ENCODE peak calls at places on chromosomes 13 and 19, in ten cellular contexts. S is psoas muscle, Q is hepatocyte, R is brain microvascular endothelial cell, T is colonic mucosa, P is coronary artery, H is heart left ventricle, X is stomach, U is HCT116, Y is heart right ventricle. E is an unnamed sample.

GRCh38 chr13:104163866-104164630 is 1097.8 kb upstream of the SLC10A2 start:
- DNase-seq in Q (no peak), R (no peak), X (no peak), P (no peak), U (no peak), S (no peak), Y (no peak), T (no peak), H (no peak), E (no peak)

GRCh38 chr19:28655054-28655453 is 557.9 kb downstream of the UQCRFS1 start:
- DNase-seq in U (no peak), R (no peak), X (no peak), H (no peak), Y (no peak), Q (no peak), T (no peak), S (no peak), P (no peak), E (no peak)

GRCh38 chr13:73677041-73677589 is 457.1 kb downstream of the KLF12 start:
- DNase-seq in Q (peak), Y (no peak), P (no peak), R (peak), X (no peak), S (no peak), H (no peak), U (no peak), T (peak), E (peak)

GRCh38 chr13:50691682-50692263 is 151.7 kb downstream of the DLEU7 start:
- DNase-seq in X (no peak), R (peak), P (no peak), Q (no peak), S (no peak), Y (no peak), U (no peak), T (no peak), H (no peak), E (no peak)

GRCh38 chr13:20160346-20161274 is at the start of gene GJA3:
- DNase-seq in Q (peak), H (peak), Y (peak), S (no peak), U (no peak), T (no peak), P (no peak), X (no peak), R (no peak), E (peak)

GRCh38 chr13:36883829-36884228 is 36.2 kb downstream of the SMAD9 start:
- DNase-seq in U (no peak), S (no peak), X (no peak), Y (no peak), Q (no peak), P (no peak), H (no peak), T (no peak), R (no peak), E (no peak)

GRCh38 chr13:46345866-46346265 is 41.2 kb downstream of the RUBCNL start:
- DNase-seq in U (no peak), S (no peak), Y (no peak), T (no peak), R (no peak), Q (no peak), X (no peak), H (no peak), P (no peak), E (no peak)

GRCh38 chr13:75357576-75358295 is 124.2 kb downstream of the TBC1D4 start:
- DNase-seq in Y (no peak), U (peak), S (no peak), T (no peak), Q (peak), H (no peak), R (peak), X (no peak), P (no peak), E (peak)

GRCh38 chr13:28628250-28628649 is 30.7 kb upstream of the POMP start:
- DNase-seq in Y (no peak), S (no peak), R (no peak), T (no peak), Q (no peak), H (no peak), X (no peak), P (no peak), U (no peak), E (no peak)

GRCh38 chr19:53537523-53538377 is at the start of gene ZNF331:
- DNase-seq in S (peak), P (peak), X (peak), T (peak), Q (peak), Y (peak), R (peak), H (peak), U (no peak), E (peak)

GRCh38 chr19:18773682-18774081 is 17.4 kb downstream of the COMP start:
- DNase-seq in X (no peak), S (no peak), H (no peak), Y (no peak), R (no peak), U (no peak), Q (no peak), P (no peak), T (no peak), E (no peak)

GRCh38 chr19:41701401-41702075 is 6.9 kb upstream of the CEACAM5 start:
- DNase-seq in R (no peak), T (peak), X (peak), S (no peak), Y (no peak), Q (no peak), U (no peak), P (peak), H (no peak), E (no peak)

GRCh38 chr19:38697641-38698071 is 46.6 kb downstream of the CAPN12 start:
- DNase-seq in H (no peak), X (no peak), U (no peak), T (no peak), Y (no peak), P (no peak), R (no peak), Q (no peak), S (no peak), E (no peak)
- H3K27ac ChIP-seq in H (peak), X (peak), U (peak), T (no peak), Y (peak), P (peak), R (no peak), Q (peak), S (no peak), E (peak)

GRCh38 chr19:33982706-33983105 is 186.0 kb downstream of the KCTD15 start:
- DNase-seq in S (no peak), Y (no peak), H (no peak), X (no peak), U (no peak), R (no peak), P (no peak), T (no peak), Q (no peak), E (no peak)
- TF ChIP-seq CTCF in S (no peak), Y (no peak), H (no peak), X (no peak), U (no peak), R (no peak), P (no peak), T (no peak), Q (no peak), E (no peak)

GRCh38 chr19:11165486-11166030 is 10.0 kb upstream of the SPC24 start:
- DNase-seq in Y (no peak), Q (no peak), P (no peak), T (no peak), U (no peak), S (no peak), H (no peak), R (no peak), X (no peak), E (no peak)

GRCh38 chr19:11168568-11168967 is 13.0 kb upstream of the SPC24 start:
- DNase-seq in U (peak), T (no peak), R (peak), S (no peak), H (no peak), P (no peak), Q (no peak), Y (no peak), X (no peak), E (peak)

GRCh38 chr19:11164278-11164677 is 8.7 kb upstream of the SPC24 start:
- DNase-seq in R (no peak), S (no peak), H (no peak), P (no peak), U (no peak), T (no peak), Q (no peak), Y (no peak), X (no peak), E (no peak)

GRCh38 chr19:11166281-11167142 is 10.9 kb upstream of the SPC24 start:
- DNase-seq in T (no peak), S (peak), P (no peak), H (peak), R (no peak), U (no peak), X (no peak), Q (no peak), Y (no peak), E (no peak)

DNA sequence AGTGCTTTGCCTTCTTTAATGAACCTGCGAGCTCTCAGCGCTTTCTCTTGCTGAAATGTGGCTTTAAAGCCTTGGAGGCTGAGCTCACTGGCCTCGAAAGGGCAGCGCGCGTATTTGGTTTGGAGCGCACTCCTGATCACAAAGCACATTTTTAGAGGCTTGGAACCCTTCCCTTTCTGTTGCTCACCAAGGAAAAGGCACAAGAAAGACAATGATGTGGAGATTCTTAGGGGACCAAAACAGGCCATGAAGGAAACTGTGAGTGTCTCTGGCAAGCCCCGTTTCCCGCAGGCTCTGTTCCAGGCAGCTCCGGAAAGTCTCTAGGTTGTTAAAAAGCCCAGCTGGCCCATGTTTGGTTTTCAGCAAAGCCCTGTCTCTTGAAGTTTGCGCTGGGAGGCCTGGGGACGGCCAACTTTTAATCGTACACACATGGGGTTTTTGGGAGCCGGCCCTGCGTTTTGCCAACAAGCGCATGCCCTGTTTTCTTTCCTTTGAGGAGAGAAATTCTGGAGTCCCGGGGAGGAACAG is 9.4 kb upstream of the SPC24 start:
- DNase-seq in T (peak), H (peak), R (no peak), Y (peak), Q (peak), U (no peak), S (peak), X (peak), P (peak), E (no peak)
- H3K27ac ChIP-seq in T (peak), H (peak), R (no peak), Y (peak), Q (peak), U (no peak), S (peak), X (peak), P (peak), E (peak)

GRCh38 chr19:58409010-58409790 is 751 bp downstream of the ZNF584 start:
- DNase-seq in Q (peak), T (no peak), U (no peak), P (no peak), Y (no peak), H (no peak), X (no peak), R (no peak), S (no peak), E (no peak)
- TF ChIP-seq CTCF in Q (no peak), T (no peak), U (no peak), P (no peak), Y (no peak), H (no peak), X (no peak), R (peak), S (no peak), E (no peak)

GRCh38 chr13:99992912-99993311 is 11.3 kb downstream of the ZIC2 start:
- DNase-seq in U (no peak), R (no peak), T (no peak), H (no peak), S (no peak), Q (no peak), X (no peak), Y (no peak), P (no peak), E (no peak)

GRCh38 chr13:99993660-99994455 is 12.3 kb downstream of the ZIC2 start:
- DNase-seq in H (no peak), S (no peak), Q (no peak), R (no peak), P (no peak), X (no peak), U (no peak), T (no peak), Y (no peak), E (no peak)

GRCh38 chr13:99991013-99991805 is 9.6 kb downstream of the ZIC2 start:
- DNase-seq in H (no peak), T (no peak), Q (no peak), S (no peak), U (no peak), R (no peak), X (no peak), Y (no peak), P (no peak), E (no peak)

GRCh38 chr13:99991806-99992242 is 10.2 kb downstream of the ZIC2 start:
- DNase-seq in R (no peak), P (no peak), U (no peak), X (no peak), Y (no peak), H (no peak), T (no peak), Q (no peak), S (no peak), E (no peak)

GRCh38 chr13:99992376-99992775 is 10.8 kb downstream of the ZIC2 start:
- DNase-seq in T (no peak), P (no peak), H (no peak), Y (no peak), Q (no peak), U (no peak), X (no peak), S (no peak), R (no peak), E (no peak)
- H3K27ac ChIP-seq in T (no peak), P (no peak), H (no peak), Y (no peak), Q (no peak), U (no peak), X (no peak), S (no peak), R (no peak), E (no peak)

GRCh38 chr13:77492982-77493381 is 42.5 kb upstream of the SCEL start:
- DNase-seq in P (no peak), U (peak), H (no peak), Y (no peak), S (no peak), T (no peak), Q (peak), R (peak), X (no peak), E (peak)
- TF ChIP-seq CTCF in P (no peak), U (peak), H (peak), Y (peak), S (peak), T (no peak), Q (peak), R (peak), X (peak), E (peak)

E was measured in RWPE1.